ENCODE peak calls at places on chromosomes 5 and 9, in five cellular contexts. One of them, this sample, is unnamed.

GRCh38 chr9:125269014-125269397 is 7.4 kb downstream of the GAPVD1 start:
- ATAC-seq in gastrocnemius medialis: no peak
- ATAC-seq in HepG2: no peak
- ATAC-seq in right lobe of liver: no peak
- ATAC-seq in GM12878: no peak
- ATAC-seq in this sample: no peak

GRCh38 chr5:81631124-81631523 is 119.8 kb downstream of the SSBP2 start:
- ATAC-seq in gastrocnemius medialis: no peak
- ATAC-seq in HepG2: no peak
- ATAC-seq in right lobe of liver: no peak
- ATAC-seq in GM12878: peak; percentile 90
- ATAC-seq in this sample: no peak

GRCh38 chr9:121645003-121645402 is 6.4 kb upstream of the DAB2IP start:
- ATAC-seq in gastrocnemius medialis: no peak
- ATAC-seq in HepG2: no peak
- ATAC-seq in right lobe of liver: peak; percentile 13
- ATAC-seq in GM12878: no peak
- ATAC-seq in this sample: no peak

GRCh38 chr5:161545701-161546462 is 643 bp downstream of the GABRB2 start:
- ATAC-seq in gastrocnemius medialis: no peak
- ATAC-seq in HepG2: no peak
- ATAC-seq in right lobe of liver: no peak
- ATAC-seq in GM12878: peak; percentile 12
- ATAC-seq in this sample: no peak

GRCh38 chr5:36450229-36451024 is 148.7 kb upstream of the RANBP3L start:
- ATAC-seq in gastrocnemius medialis: no peak
- ATAC-seq in HepG2: no peak
- ATAC-seq in right lobe of liver: no peak
- ATAC-seq in GM12878: no peak
- ATAC-seq in this sample: no peak

GRCh38 chr5:54742417-54742889 is 224.9 kb downstream of the SNX18 start:
- ATAC-seq in gastrocnemius medialis: no peak
- ATAC-seq in HepG2: no peak
- ATAC-seq in right lobe of liver: peak; percentile 71
- ATAC-seq in GM12878: no peak
- ATAC-seq in this sample: no peak

GRCh38 chr5:58810086-58810485 is 227.2 kb downstream of the RAB3C start:
- ATAC-seq in gastrocnemius medialis: no peak
- ATAC-seq in HepG2: no peak
- ATAC-seq in right lobe of liver: no peak
- ATAC-seq in GM12878: no peak
- ATAC-seq in this sample: no peak

GRCh38 chr5:111548992-111549649 is 36.8 kb upstream of the STARD4 start:
- ATAC-seq in gastrocnemius medialis: no peak
- ATAC-seq in HepG2: no peak
- ATAC-seq in right lobe of liver: peak; percentile 79
- ATAC-seq in GM12878: no peak
- ATAC-seq in this sample: no peak

GRCh38 chr5:66981705-66982387 is 214.8 kb downstream of the CD180 start:
- ATAC-seq in gastrocnemius medialis: no peak
- ATAC-seq in HepG2: no peak
- ATAC-seq in right lobe of liver: no peak
- ATAC-seq in GM12878: no peak
- ATAC-seq in this sample: no peak

GRCh38 chr5:1557114-1557873 is 33.5 kb upstream of the LPCAT1 start:
- ATAC-seq in gastrocnemius medialis: no peak
- ATAC-seq in HepG2: no peak
- ATAC-seq in right lobe of liver: no peak
- ATAC-seq in GM12878: peak; percentile 21
- ATAC-seq in this sample: no peak

GRCh38 chr9:116632990-116633441 is 54.1 kb upstream of the TRIM32 start:
- ATAC-seq in gastrocnemius medialis: peak; percentile 36
- ATAC-seq in HepG2: no peak
- ATAC-seq in right lobe of liver: no peak
- ATAC-seq in GM12878: no peak
- ATAC-seq in this sample: peak; percentile 79

GRCh38 chr5:56711191-56711590 is 104.2 kb upstream of the MAP3K1 start:
- ATAC-seq in gastrocnemius medialis: no peak
- ATAC-seq in HepG2: no peak
- ATAC-seq in right lobe of liver: no peak
- ATAC-seq in GM12878: peak; percentile 55
- ATAC-seq in this sample: no peak

GRCh38 chr9:132823370-132824144 is 54.5 kb downstream of the AK8 start:
- ATAC-seq in gastrocnemius medialis: no peak
- ATAC-seq in HepG2: peak; percentile 93
- ATAC-seq in right lobe of liver: no peak
- ATAC-seq in GM12878: no peak
- ATAC-seq in this sample: no peak

GRCh38 chr5:89441965-89442364 is 559.0 kb upstream of the MEF2C start:
- ATAC-seq in gastrocnemius medialis: no peak
- ATAC-seq in HepG2: no peak
- ATAC-seq in right lobe of liver: no peak
- ATAC-seq in GM12878: no peak
- ATAC-seq in this sample: no peak

GRCh38 chr5:72949481-72949880 is 6.4 kb upstream of the FCHO2 start:
- ATAC-seq in gastrocnemius medialis: no peak
- ATAC-seq in HepG2: no peak
- ATAC-seq in right lobe of liver: no peak
- ATAC-seq in GM12878: no peak
- ATAC-seq in this sample: no peak

GRCh38 chr9:128098017-128098935 is 29.3 kb downstream of the PTGES2 start:
- ATAC-seq in gastrocnemius medialis: peak; percentile 56
- ATAC-seq in HepG2: peak; percentile 75
- ATAC-seq in right lobe of liver: peak; percentile 72
- ATAC-seq in GM12878: no peak
- ATAC-seq in this sample: peak; percentile 83
- TF ChIP-seq POLR2A in gastrocnemius medialis: no peak
- TF ChIP-seq POLR2A in HepG2: no peak
- TF ChIP-seq POLR2A in right lobe of liver: peak; percentile 100
- TF ChIP-seq POLR2A in GM12878: no peak
- TF ChIP-seq POLR2A in this sample: peak; percentile 97

GRCh38 chr9:127162046-127162445 is 39.6 kb upstream of the ANGPTL2 start:
- ATAC-seq in gastrocnemius medialis: no peak
- ATAC-seq in HepG2: no peak
- ATAC-seq in right lobe of liver: no peak
- ATAC-seq in GM12878: no peak
- ATAC-seq in this sample: no peak

GRCh38 chr9:127161081-127161621 is 38.7 kb upstream of the ANGPTL2 start:
- ATAC-seq in gastrocnemius medialis: no peak
- ATAC-seq in HepG2: no peak
- ATAC-seq in right lobe of liver: no peak
- ATAC-seq in GM12878: no peak
- ATAC-seq in this sample: no peak

GRCh38 chr9:127163409-127163808 is 41.0 kb upstream of the ANGPTL2 start:
- ATAC-seq in gastrocnemius medialis: no peak
- ATAC-seq in HepG2: no peak
- ATAC-seq in right lobe of liver: peak; percentile 24
- ATAC-seq in GM12878: peak; percentile 37
- ATAC-seq in this sample: no peak

GRCh38 chr9:127165096-127165495 is 42.7 kb upstream of the ANGPTL2 start:
- ATAC-seq in gastrocnemius medialis: no peak
- ATAC-seq in HepG2: no peak
- ATAC-seq in right lobe of liver: no peak
- ATAC-seq in GM12878: no peak
- ATAC-seq in this sample: no peak

GRCh38 chr9:127162567-127163365 is 40.3 kb upstream of the ANGPTL2 start:
- ATAC-seq in gastrocnemius medialis: no peak
- ATAC-seq in HepG2: no peak
- ATAC-seq in right lobe of liver: no peak
- ATAC-seq in GM12878: no peak
- ATAC-seq in this sample: no peak
- H3K4me1 ChIP-seq in gastrocnemius medialis: peaks cover 39% of the 10 kb centered on the region
- H3K4me1 ChIP-seq in HepG2: peaks cover 34% of the 10 kb centered on the region
- H3K4me1 ChIP-seq in right lobe of liver: peaks cover 11% of the 10 kb centered on the region
- H3K4me1 ChIP-seq in GM12878: peaks cover 36% of the 10 kb centered on the region
- H3K4me1 ChIP-seq in this sample: no peaks in the 10 kb centered on the region

GRCh38 chr5:77630246-77631165 is 8.0 kb downstream of the OTP start:
- ATAC-seq in gastrocnemius medialis: peak; percentile 62
- ATAC-seq in HepG2: peak; percentile 96
- ATAC-seq in right lobe of liver: peak; percentile 80
- ATAC-seq in GM12878: peak; percentile 87
- ATAC-seq in this sample: peak; percentile 53

GRCh38 chr5:77632526-77633268 is 5.8 kb downstream of the OTP start:
- ATAC-seq in gastrocnemius medialis: no peak
- ATAC-seq in HepG2: no peak
- ATAC-seq in right lobe of liver: no peak
- ATAC-seq in GM12878: peak; percentile 38
- ATAC-seq in this sample: no peak

GRCh38 chr5:77628840-77629552 is 9.5 kb downstream of the OTP start:
- ATAC-seq in gastrocnemius medialis: no peak
- ATAC-seq in HepG2: no peak
- ATAC-seq in right lobe of liver: no peak
- ATAC-seq in GM12878: no peak
- ATAC-seq in this sample: no peak

GRCh38 chr5:77629553-77630245 is 8.8 kb downstream of the OTP start:
- ATAC-seq in gastrocnemius medialis: no peak
- ATAC-seq in HepG2: no peak
- ATAC-seq in right lobe of liver: no peak
- ATAC-seq in GM12878: peak; percentile 7
- ATAC-seq in this sample: no peak

GRCh38 chr5:77631166-77631582 is 7.3 kb downstream of the OTP start:
- ATAC-seq in gastrocnemius medialis: no peak
- ATAC-seq in HepG2: no peak
- ATAC-seq in right lobe of liver: peak; percentile 8
- ATAC-seq in GM12878: peak; percentile 61
- ATAC-seq in this sample: no peak
- H3K27me3 ChIP-seq in gastrocnemius medialis: peaks cover 99% of the 10 kb centered on the region
- H3K27me3 ChIP-seq in HepG2: peaks cover 46% of the 10 kb centered on the region
- H3K27me3 ChIP-seq in right lobe of liver: peaks cover 77% of the 10 kb centered on the region
- H3K27me3 ChIP-seq in GM12878: no peaks in the 10 kb centered on the region
- H3K27me3 ChIP-seq in this sample: peaks cover 100% of the 10 kb centered on the region

GRCh38 chr9:93576296-93577044 is at the start of gene PHF2:
- ATAC-seq in gastrocnemius medialis: peak; percentile 50
- ATAC-seq in HepG2: no peak
- ATAC-seq in right lobe of liver: peak; percentile 45
- ATAC-seq in GM12878: peak; percentile 42
- ATAC-seq in this sample: peak; percentile 58
- TF ChIP-seq POLR2A in gastrocnemius medialis: no peak
- TF ChIP-seq POLR2A in HepG2: no peak
- TF ChIP-seq POLR2A in right lobe of liver: no peak
- TF ChIP-seq POLR2A in GM12878: peak; percentile 58
- TF ChIP-seq POLR2A in this sample: no peak

GRCh38 chr5:34684281-34684979 is 28.3 kb downstream of the RAI14 start:
- ATAC-seq in gastrocnemius medialis: no peak
- ATAC-seq in HepG2: peak; percentile 27
- ATAC-seq in right lobe of liver: no peak
- ATAC-seq in GM12878: no peak
- ATAC-seq in this sample: no peak
- H3K4me1 ChIP-seq in gastrocnemius medialis: no peaks in the 10 kb centered on the region
- H3K4me1 ChIP-seq in HepG2: peaks cover 71% of the 10 kb centered on the region
- H3K4me1 ChIP-seq in right lobe of liver: peaks cover 60% of the 10 kb centered on the region
- H3K4me1 ChIP-seq in GM12878: no peaks in the 10 kb centered on the region
- H3K4me1 ChIP-seq in this sample: no peaks in the 10 kb centered on the region

GRCh38 chr9:85416720-85417119 is 325.0 kb downstream of the AGTPBP1 start:
- ATAC-seq in gastrocnemius medialis: no peak
- ATAC-seq in HepG2: no peak
- ATAC-seq in right lobe of liver: no peak
- ATAC-seq in GM12878: no peak
- ATAC-seq in this sample: no peak
- H3K27me3 ChIP-seq in gastrocnemius medialis: no peaks in the 10 kb centered on the region
- H3K27me3 ChIP-seq in HepG2: no peaks in the 10 kb centered on the region
- H3K27me3 ChIP-seq in right lobe of liver: no peaks in the 10 kb centered on the region
- H3K27me3 ChIP-seq in GM12878: no peaks in the 10 kb centered on the region
- H3K27me3 ChIP-seq in this sample: no peaks in the 10 kb centered on the region

GRCh38 chr5:141040763-141041426 is 10.3 kb upstream of the PCDHB1 start:
- ATAC-seq in gastrocnemius medialis: peak; percentile 90
- ATAC-seq in HepG2: peak; percentile 64
- ATAC-seq in right lobe of liver: peak; percentile 99
- ATAC-seq in GM12878: peak; percentile 37
- ATAC-seq in this sample: peak; percentile 96
- TF ChIP-seq POLR2A in gastrocnemius medialis: peak; percentile 25
- TF ChIP-seq POLR2A in HepG2: no peak
- TF ChIP-seq POLR2A in right lobe of liver: peak; percentile 79
- TF ChIP-seq POLR2A in GM12878: no peak
- TF ChIP-seq POLR2A in this sample: peak; percentile 17

GRCh38 chr5:120532835-120533234 is 68.7 kb downstream of the PRR16 start:
- ATAC-seq in gastrocnemius medialis: no peak
- ATAC-seq in HepG2: peak; percentile 51
- ATAC-seq in right lobe of liver: no peak
- ATAC-seq in GM12878: no peak
- ATAC-seq in this sample: no peak
- H3K4me1 ChIP-seq in gastrocnemius medialis: peaks cover 8% of the 10 kb centered on the region
- H3K4me1 ChIP-seq in HepG2: no peaks in the 10 kb centered on the region
- H3K4me1 ChIP-seq in right lobe of liver: no peaks in the 10 kb centered on the region
- H3K4me1 ChIP-seq in GM12878: no peaks in the 10 kb centered on the region
- H3K4me1 ChIP-seq in this sample: no peaks in the 10 kb centered on the region

This sample was measured in gastroesophageal sphincter.